ENCODE peak calls at places on chromosomes 1 and 21, in eight cellular contexts. D is CD4-positive, alpha-beta memory T cell; J is NCI-H748 treated with DMSO at 0.1 percent for 48 hours; A is EL; K is OCI-LY7; L is T-helper 2 cell; G is endodermal cell; U is activated T-helper 1 cell treated with anti-CD3 and anti-CD28 coated beads, Interleukin-2, amount 50 U/mL, for 16 hours. Y is an unnamed sample.

GRCh38 chr1:234681065-234681464 is 71.1 kb upstream of the IRF2BP2 start:
- DNase-seq in D (no peak), J (no peak), A (no peak), K (no peak), L (no peak), G (no peak), U (no peak), Y (no peak)

GRCh38 chr1:59071289-59071688 is 225.6 kb upstream of the FGGY start:
- DNase-seq in D (no peak), J (peak), A (no peak), K (no peak), L (no peak), G (no peak), U (no peak), Y (peak)

GRCh38 chr1:13725714-13726175 is 25.8 kb downstream of the PRDM2 start:
- DNase-seq in D (peak), J (no peak), A (peak), K (peak), L (no peak), G (peak), U (peak), Y (peak)

GRCh38 chr21:28776251-28776650 is 216.4 kb downstream of the LTN1 start:
- DNase-seq in D (no peak), J (no peak), A (peak), K (no peak), L (no peak), G (no peak), U (no peak), Y (no peak)

GRCh38 chr21:40846566-40847411 is at the start of gene DSCAM:
- DNase-seq in D (no peak), J (peak), A (no peak), K (no peak), L (no peak), G (peak), U (no peak), Y (no peak)

GRCh38 chr1:25716320-25716719 is 83.7 kb upstream of the SELENON start:
- DNase-seq in D (no peak), J (no peak), A (no peak), K (no peak), L (no peak), G (no peak), U (no peak), Y (no peak)

GRCh38 chr1:244214009-244214967 is 163.2 kb downstream of the ZBTB18 start:
- DNase-seq in D (no peak), J (no peak), A (peak), K (no peak), L (no peak), G (peak), U (no peak), Y (no peak)

GRCh38 chr1:203316626-203317093 is 11.3 kb downstream of the BTG2 start:
- DNase-seq in D (no peak), J (no peak), A (no peak), K (no peak), L (no peak), G (no peak), U (no peak), Y (no peak)

GRCh38 chr1:2534315-2534714 is 4.3 kb upstream of the HES5 start:
- DNase-seq in D (no peak), J (no peak), A (no peak), K (no peak), L (no peak), G (no peak), U (no peak), Y (no peak)